ENCODE peak calls at places on chromosomes 2 and 18, in nine cellular contexts. C is AG04450, G is mammary epithelial cell, Y is body of pancreas, E is psoas muscle, O is neural progenitor cell, R is tibial artery, X is SK-N-SH, W is brain microvascular endothelial cell. V is an unnamed sample.

GRCh38 chr2:217142649-217143266 is 282.9 kb upstream of the TNP1 start:
- DNase-seq in C (no peak), G (peak), Y (peak), E (no peak), O (peak), R (no peak), X (peak), W (peak), V (peak)

GRCh38 chr2:218516614-218517013 is 51.5 kb downstream of the USP37 start:
- DNase-seq in C (no peak), G (no peak), Y (no peak), E (no peak), O (peak), R (no peak), X (peak), W (peak), V (no peak)

GRCh38 chr2:132929786-132930185 is 259.8 kb upstream of the LYPD1 start:
- DNase-seq in C (no peak), G (peak), Y (no peak), E (no peak), O (no peak), R (no peak), X (no peak), W (peak), V (no peak)

GRCh38 chr2:232611559-232612218 is 21.7 kb upstream of the EFHD1 start:
- DNase-seq in C (peak), G (peak), Y (peak), E (peak), O (peak), R (peak), X (peak), W (peak), V (peak)

GRCh38 chr2:64876137-64876647 is 113.0 kb upstream of the SLC1A4 start:
- DNase-seq in C (no peak), G (peak), Y (no peak), E (no peak), O (peak), R (peak), X (no peak), W (peak), V (peak)

GRCh38 chr2:65919579-65920188 is 487.3 kb upstream of the SPRED2 start:
- DNase-seq in C (no peak), G (no peak), Y (no peak), E (no peak), O (no peak), R (no peak), X (no peak), W (no peak), V (no peak)

GRCh38 chr18:49584431-49584830 is 22.6 kb downstream of the LIPG start:
- DNase-seq in C (no peak), G (no peak), Y (no peak), E (no peak), O (no peak), R (no peak), X (no peak), W (no peak), V (no peak)

GRCh38 chr2:172438741-172439508 is 11.5 kb downstream of the ITGA6 start:
- DNase-seq in C (no peak), G (peak), Y (no peak), E (no peak), O (no peak), R (no peak), X (no peak), W (peak), V (peak)

GRCh38 chr2:3603536-3604206 is 8.8 kb downstream of the COLEC11 start:
- DNase-seq in C (no peak), G (no peak), Y (no peak), E (no peak), O (no peak), R (no peak), X (no peak), W (no peak), V (no peak)

GRCh38 chr18:37641573-37641972 is 76.0 kb upstream of the CELF4 start:
- DNase-seq in C (no peak), G (peak), Y (no peak), E (no peak), O (no peak), R (no peak), X (no peak), W (no peak), V (peak)

GRCh38 chr18:68557183-68557582 is 157.7 kb downstream of the TMX3 start:
- DNase-seq in C (no peak), G (no peak), Y (no peak), E (no peak), O (no peak), R (no peak), X (no peak), W (no peak), V (no peak)

GRCh38 chr18:9160014-9160413 is 23.4 kb downstream of the ANKRD12 start:
- DNase-seq in C (no peak), G (no peak), Y (no peak), E (no peak), O (no peak), R (no peak), X (no peak), W (no peak), V (no peak)

GRCh38 chr18:59022167-59022945 is 117.3 kb upstream of the SEC11C start:
- DNase-seq in C (no peak), G (no peak), Y (no peak), E (no peak), O (no peak), R (peak), X (peak), W (no peak), V (no peak)

GRCh38 chr18:45626330-45627203 is 11.3 kb downstream of the SLC14A2 start:
- DNase-seq in C (no peak), G (peak), Y (no peak), E (no peak), O (peak), R (peak), X (no peak), W (peak), V (peak)

GRCh38 chr2:238286987-238287386 is 1.4 kb downstream of the PER2 start:
- DNase-seq in C (no peak), G (no peak), Y (peak), E (no peak), O (no peak), R (no peak), X (no peak), W (no peak), V (no peak)

GRCh38 chr2:144548532-144549191 is 28.7 kb upstream of the ZEB2 start:
- DNase-seq in C (no peak), G (no peak), Y (no peak), E (no peak), O (no peak), R (no peak), X (no peak), W (no peak), V (no peak)

GRCh38 chr18:53911200-53911599 is 313.3 kb downstream of the MBD2 start:
- DNase-seq in C (no peak), G (no peak), Y (no peak), E (no peak), O (no peak), R (no peak), X (no peak), W (no peak), V (no peak)

GRCh38 chr2:168174761-168175160 is 72.6 kb downstream of the STK39 start:
- DNase-seq in C (no peak), G (no peak), Y (no peak), E (no peak), O (no peak), R (no peak), X (no peak), W (no peak), V (no peak)

GRCh38 chr2:234290671-234291070 is 206.2 kb downstream of the ARL4C start:
- DNase-seq in C (no peak), G (no peak), Y (no peak), E (no peak), O (no peak), R (no peak), X (no peak), W (no peak), V (no peak)

GRCh38 chr2:41668529-41668928 is 379.3 kb upstream of the PKDCC start:
- DNase-seq in C (no peak), G (no peak), Y (no peak), E (no peak), O (peak), R (no peak), X (no peak), W (no peak), V (no peak)

GRCh38 chr2:18422416-18423165 is 137.9 kb downstream of the RDH14 start:
- DNase-seq in C (no peak), G (no peak), Y (no peak), E (no peak), O (no peak), R (no peak), X (no peak), W (no peak), V (no peak)

GRCh38 chr2:64769392-64770044 is 115.8 kb upstream of the SERTAD2 start:
- DNase-seq in C (no peak), G (no peak), Y (no peak), E (no peak), O (no peak), R (no peak), X (no peak), W (no peak), V (no peak)

GRCh38 chr2:172253190-172254052 is 150.7 kb upstream of the DLX2 start:
- DNase-seq in C (peak), G (peak), Y (peak), E (peak), O (no peak), R (peak), X (peak), W (peak), V (peak)

GRCh38 chr2:47193607-47194006 is 38.5 kb upstream of the STPG4 start:
- DNase-seq in C (no peak), G (no peak), Y (no peak), E (no peak), O (no peak), R (no peak), X (no peak), W (no peak), V (no peak)

GRCh38 chr2:128644745-128645256 is 326.1 kb upstream of the HS6ST1 start:
- DNase-seq in C (no peak), G (no peak), Y (no peak), E (no peak), O (peak), R (peak), X (no peak), W (no peak), V (no peak)

GRCh38 chr2:226837787-226838603 is 2.1 kb downstream of the RHBDD1 start:
- DNase-seq in C (no peak), G (no peak), Y (no peak), E (no peak), O (no peak), R (no peak), X (peak), W (no peak), V (no peak)

GRCh38 chr2:219737270-219737691 is 109.9 kb downstream of the SLC4A3 start:
- DNase-seq in C (peak), G (peak), Y (no peak), E (no peak), O (peak), R (no peak), X (no peak), W (peak), V (peak)

GRCh38 chr18:59008302-59008974 is 131.2 kb upstream of the SEC11C start:
- DNase-seq in C (no peak), G (peak), Y (no peak), E (no peak), O (no peak), R (no peak), X (no peak), W (peak), V (peak)

GRCh38 chr18:12011962-12012549 is 30.7 kb downstream of the IMPA2 start:
- DNase-seq in C (no peak), G (no peak), Y (peak), E (no peak), O (no peak), R (no peak), X (no peak), W (peak), V (no peak)

GRCh38 chr2:190534310-190535118 is at the start of gene NEMP2:
- DNase-seq in C (no peak), G (peak), Y (peak), E (peak), O (peak), R (peak), X (peak), W (peak), V (peak)

GRCh38 chr2:225002039-225002655 is 40.1 kb downstream of the DOCK10 start:
- DNase-seq in C (no peak), G (peak), Y (no peak), E (no peak), O (peak), R (no peak), X (peak), W (peak), V (peak)

GRCh38 chr2:230650585-230651137 is 62.0 kb upstream of the CAB39 start:
- DNase-seq in C (no peak), G (no peak), Y (no peak), E (no peak), O (peak), R (no peak), X (peak), W (no peak), V (no peak)

GRCh38 chr2:178238144-178238521 is 43.8 kb downstream of the OSBPL6 start:
- DNase-seq in C (no peak), G (peak), Y (no peak), E (no peak), O (no peak), R (no peak), X (no peak), W (peak), V (peak)

GRCh38 chr2:121888189-121888557 is 132.7 kb downstream of the TSN start:
- DNase-seq in C (no peak), G (peak), Y (no peak), E (no peak), O (no peak), R (no peak), X (no peak), W (no peak), V (peak)

GRCh38 chr2:231189571-231190495 is 8.6 kb upstream of the ARMC9 start:
- DNase-seq in C (no peak), G (no peak), Y (peak), E (peak), O (peak), R (peak), X (no peak), W (peak), V (no peak)

GRCh38 chr2:26314243-26314642 is 31.7 kb upstream of the SELENOI start:
- DNase-seq in C (no peak), G (no peak), Y (no peak), E (no peak), O (peak), R (no peak), X (no peak), W (no peak), V (no peak)

GRCh38 chr2:160703648-160704585 is 210.3 kb upstream of the RBMS1 start:
- DNase-seq in C (no peak), G (no peak), Y (no peak), E (no peak), O (peak), R (no peak), X (no peak), W (no peak), V (no peak)

GRCh38 chr2:151518802-151519201 is 109.1 kb downstream of the RIF1 start:
- DNase-seq in C (no peak), G (no peak), Y (no peak), E (no peak), O (no peak), R (no peak), X (no peak), W (peak), V (peak)

GRCh38 chr2:112645396-112646101 is at the start of gene SLC20A1:
- DNase-seq in C (peak), G (peak), Y (peak), E (peak), O (peak), R (peak), X (peak), W (peak), V (peak)
- TF ChIP-seq CTCF in C (peak), G (peak), Y (no peak), E (peak), O (peak), R (peak), X (peak), W (peak), V (peak)

GRCh38 chr2:1603059-1603458 is 141.3 kb downstream of the PXDN start:
- DNase-seq in C (no peak), G (no peak), Y (no peak), E (no peak), O (no peak), R (no peak), X (no peak), W (no peak), V (no peak)

GRCh38 chr2:1606421-1607235 is 137.7 kb downstream of the PXDN start:
- DNase-seq in C (no peak), G (no peak), Y (no peak), E (no peak), O (no peak), R (peak), X (peak), W (no peak), V (no peak)

GRCh38 chr2:1603521-1603920 is 140.8 kb downstream of the PXDN start:
- DNase-seq in C (no peak), G (no peak), Y (no peak), E (no peak), O (no peak), R (no peak), X (no peak), W (no peak), V (no peak)

GRCh38 chr2:1605659-1606400 is 138.5 kb downstream of the PXDN start:
- DNase-seq in C (no peak), G (peak), Y (no peak), E (peak), O (no peak), R (no peak), X (peak), W (peak), V (no peak)

DNA sequence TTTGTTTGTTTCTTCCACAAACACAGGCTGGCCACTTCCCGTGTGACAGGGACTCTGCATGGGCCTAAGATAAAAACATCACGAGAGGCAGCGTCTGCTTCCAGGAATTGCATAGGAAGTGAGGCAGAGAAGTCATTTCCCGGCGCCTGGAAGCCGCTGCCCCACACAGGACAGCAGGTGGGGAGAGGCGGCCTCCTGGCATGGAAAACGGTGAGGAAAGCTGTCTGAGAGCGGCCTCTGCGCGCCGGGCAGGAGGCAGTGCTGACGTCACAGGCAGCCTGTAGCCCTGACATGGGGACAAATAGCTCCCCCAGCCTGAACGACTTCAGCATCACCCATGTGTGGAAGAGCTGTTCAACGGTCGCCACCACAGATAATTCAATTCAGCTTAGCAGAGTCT is 139.2 kb downstream of the PXDN start:
- DNase-seq in C (no peak), G (no peak), Y (no peak), E (peak), O (peak), R (no peak), X (peak), W (no peak), V (no peak)
- H3K27ac ChIP-seq in C (peak), G (no peak), Y (no peak), E (peak), O (no peak), R (no peak), X (peak), W (peak), V (no peak)

GRCh38 chr2:120818441-120818920 is 82.8 kb downstream of the GLI2 start:
- DNase-seq in C (peak), G (no peak), Y (peak), E (peak), O (no peak), R (peak), X (no peak), W (peak), V (no peak)
- TF ChIP-seq CTCF in C (no peak), G (no peak), Y (no peak), E (no peak), O (no peak), R (no peak), X (no peak), W (no peak), V (no peak)

GRCh38 chr2:20647764-20648164 is 3.1 kb downstream of the HS1BP3 start:
- DNase-seq in C (no peak), G (no peak), Y (no peak), E (peak), O (no peak), R (no peak), X (no peak), W (no peak), V (no peak)

GRCh38 chr2:20648207-20648606 is 2.7 kb downstream of the HS1BP3 start:
- DNase-seq in C (no peak), G (no peak), Y (no peak), E (peak), O (no peak), R (no peak), X (no peak), W (no peak), V (no peak)

GRCh38 chr2:20646446-20646845 is 4.5 kb downstream of the HS1BP3 start:
- DNase-seq in C (no peak), G (no peak), Y (no peak), E (peak), O (no peak), R (no peak), X (no peak), W (no peak), V (no peak)

GRCh38 chr2:20645761-20646160 is 5.1 kb downstream of the HS1BP3 start:
- DNase-seq in C (no peak), G (no peak), Y (no peak), E (peak), O (no peak), R (no peak), X (no peak), W (no peak), V (no peak)

GRCh38 chr2:20647211-20647610 is 3.7 kb downstream of the HS1BP3 start:
- DNase-seq in C (no peak), G (no peak), Y (no peak), E (no peak), O (no peak), R (no peak), X (no peak), W (no peak), V (no peak)
- H3K27ac ChIP-seq in C (no peak), G (no peak), Y (no peak), E (no peak), O (no peak), R (no peak), X (no peak), W (no peak), V (no peak)